ENCODE peak calls at places on chromosomes 11 and 22, in four cellular contexts. Y is tibial nerve, R is gastrocnemius medialis, W is stomach. B is an unnamed sample.

GRCh38 chr11:94034207-94034606 is 13.1 kb downstream of the HEPHL1 start:
- DNase-seq in Y (no peak), R (no peak), W (no peak), B (no peak)

GRCh38 chr11:110481523-110481922 is 51.8 kb downstream of the FDX1 start:
- DNase-seq in Y (no peak), R (no peak), W (no peak), B (no peak)

GRCh38 chr22:49632199-49633009 is 195.3 kb downstream of the BRD1 start:
- DNase-seq in Y (peak; percentile 26), R (peak; percentile 11), W (peak; percentile 55), B (peak; percentile 19)

GRCh38 chr11:20563871-20564270 is 35.5 kb upstream of the SLC6A5 start:
- DNase-seq in Y (no peak), R (no peak), W (no peak), B (no peak)

GRCh38 chr11:117836077-117836960 is 11.8 kb upstream of the FXYD2 start:
- DNase-seq in Y (no peak), R (no peak), W (peak; percentile 22), B (no peak)

GRCh38 chr11:45984192-45984591 is 61.7 kb downstream of the LARGE2 start:
- DNase-seq in Y (no peak), R (no peak), W (no peak), B (no peak)

GRCh38 chr11:108034034-108034433 is 25.3 kb downstream of the CUL5 start:
- DNase-seq in Y (no peak), R (no peak), W (no peak), B (no peak)

GRCh38 chr11:398826-399225 is 4.8 kb downstream of the PKP3 start:
- DNase-seq in Y (no peak), R (no peak), W (no peak), B (no peak)

GRCh38 chr11:68804786-68805185 is 36.9 kb downstream of the CPT1A start:
- DNase-seq in Y (no peak), R (no peak), W (no peak), B (no peak)

GRCh38 chr11:34671946-34672345 is 51.1 kb downstream of the EHF start:
- DNase-seq in Y (no peak), R (no peak), W (no peak), B (no peak)

GRCh38 chr11:133265536-133265935 is 266.8 kb downstream of the OPCML start:
- DNase-seq in Y (no peak), R (no peak), W (no peak), B (no peak)

GRCh38 chr11:130892847-130893246 is 23.4 kb downstream of the SNX19 start:
- DNase-seq in Y (no peak), R (no peak), W (no peak), B (no peak)

GRCh38 chr11:107752508-107752907 is 40.7 kb upstream of the SLN start:
- DNase-seq in Y (no peak), R (no peak), W (no peak), B (no peak)

GRCh38 chr11:130798280-130798679 is 118.0 kb downstream of the SNX19 start:
- DNase-seq in Y (no peak), R (no peak), W (no peak), B (no peak)

GRCh38 chr11:68480193-68480592 is 19.6 kb downstream of the PPP6R3 start:
- DNase-seq in Y (no peak), R (no peak), W (no peak), B (no peak)

GRCh38 chr11:116035972-116036371 is 531.8 kb upstream of the CADM1 start:
- DNase-seq in Y (no peak), R (no peak), W (no peak), B (no peak)

GRCh38 chr11:6817668-6818067 is 18.2 kb upstream of the OR6A2 start:
- DNase-seq in Y (no peak), R (no peak), W (no peak), B (no peak)

GRCh38 chr11:125550780-125551179 is 18.5 kb upstream of the EI24 start:
- DNase-seq in Y (no peak), R (no peak), W (no peak), B (no peak)

GRCh38 chr11:61472282-61472681 is 36.3 kb upstream of the LRRC10B start:
- DNase-seq in Y (peak; percentile 71), R (peak; percentile 79), W (no peak), B (no peak)

GRCh38 chr22:23862103-23862502 is 4.4 kb downstream of the SLC2A11 start:
- DNase-seq in Y (no peak), R (no peak), W (no peak), B (no peak)

GRCh38 chr11:112963368-112963955 is 2.2 kb downstream of the NCAM1 start:
- DNase-seq in Y (no peak), R (no peak), W (no peak), B (no peak)

GRCh38 chr11:66075273-66075672 is 5.2 kb downstream of the PACS1 start:
- DNase-seq in Y (no peak), R (no peak), W (no peak), B (no peak)

GRCh38 chr11:86335131-86335768 is 33.2 kb downstream of the HIKESHI start:
- DNase-seq in Y (no peak), R (no peak), W (no peak), B (no peak)

GRCh38 chr11:1943576-1943975 is 3.6 kb upstream of the MRPL23 start:
- DNase-seq in Y (no peak), R (no peak), W (no peak), B (no peak)

GRCh38 chr11:122229611-122230386 is 113.8 kb upstream of the BLID start:
- DNase-seq in Y (no peak), R (no peak), W (no peak), B (no peak)

GRCh38 chr11:106495046-106495445 is 417.6 kb downstream of the AASDHPPT start:
- DNase-seq in Y (no peak), R (no peak), W (no peak), B (no peak)

GRCh38 chr11:59012942-59013256 is 73.2 kb upstream of the GLYATL1B start:
- DNase-seq in Y (no peak), R (no peak), W (peak; percentile 73), B (peak; percentile 48)

DNA sequence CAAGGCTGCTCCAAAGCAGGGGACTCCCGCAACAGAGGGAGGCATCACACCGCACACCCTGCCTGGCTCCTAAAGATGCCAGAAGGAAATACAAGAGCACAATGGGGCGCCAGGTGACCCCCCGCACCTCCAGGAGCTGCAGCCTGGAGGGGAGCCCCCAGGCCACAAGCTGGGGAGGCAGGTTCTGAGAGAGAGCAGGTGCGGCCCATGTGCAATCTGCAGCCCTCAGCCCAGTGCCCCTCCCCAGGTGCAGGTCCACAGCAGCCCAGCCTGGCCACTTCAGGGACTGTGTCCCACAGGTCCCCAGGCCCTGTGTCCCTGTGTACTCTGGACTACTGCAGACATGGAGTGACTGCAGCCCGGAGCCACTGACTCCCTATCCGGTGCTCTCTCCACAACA is 13.1 kb downstream of the WNT7B start:
- DNase-seq in Y (no peak), R (no peak), W (no peak), B (no peak)
- H3K4me3 ChIP-seq in Y (no peak overlapping the region), R (no peak overlapping the region), W (no peak overlapping the region), B (no peak overlapping the region)

GRCh38 chr11:114059278-114059983 is at the start of gene ZBTB16:
- DNase-seq in Y (peak; percentile 80), R (peak; percentile 88), W (peak; percentile 86), B (peak; percentile 90)
- TF ChIP-seq POLR2A in Y (peak; percentile 93), R (peak; percentile 98), W (peak; percentile 68), B (peak; percentile 65)

DNA sequence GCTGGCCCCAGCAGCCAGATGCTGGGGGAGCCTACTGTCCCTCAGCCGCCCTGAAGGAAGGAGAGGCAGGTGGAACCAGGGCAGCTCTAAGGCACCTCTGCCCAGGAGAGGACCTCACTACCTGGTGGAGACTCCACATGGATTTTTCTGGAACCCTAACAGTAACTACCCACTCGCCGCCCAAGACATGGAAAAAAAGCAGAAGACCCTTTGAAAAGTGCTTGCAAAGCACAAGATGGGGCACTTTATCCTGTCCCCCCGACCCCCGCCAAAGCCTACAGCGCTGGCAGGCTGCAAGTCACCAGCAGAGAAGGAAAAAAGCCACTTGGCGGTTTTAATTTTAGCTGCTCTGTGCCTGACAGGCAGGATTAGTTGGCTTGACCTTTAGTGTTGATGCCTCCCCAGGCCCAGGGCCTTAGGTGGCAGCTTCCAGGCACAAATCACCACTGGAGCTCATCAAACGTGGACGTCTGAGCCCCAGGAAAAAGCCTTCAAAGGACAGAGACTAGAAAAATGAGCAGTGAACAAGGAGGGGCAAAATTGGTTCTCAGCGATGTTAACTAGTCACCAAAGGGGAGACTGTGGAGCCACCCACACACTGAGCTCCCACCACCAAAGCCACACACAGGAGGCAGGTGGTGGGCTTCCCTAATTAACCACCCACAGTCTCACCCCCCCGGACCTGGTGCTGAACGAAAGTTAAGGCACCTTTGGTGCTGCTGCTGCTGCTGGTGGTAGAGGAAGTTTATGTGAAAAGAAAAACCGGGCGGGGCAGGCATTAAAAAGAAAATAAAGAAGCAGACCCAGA is 4.2 kb upstream of the PYGM start:
- DNase-seq in Y (no peak), R (no peak), W (peak; percentile 25), B (peak; percentile 37)
- H3K4me1 ChIP-seq in Y (peaks cover 76% of the 10 kb centered on the region), R (peaks cover 79% of the 10 kb centered on the region), W (peaks cover 41% of the 10 kb centered on the region), B (peaks cover 14% of the 10 kb centered on the region)

DNA sequence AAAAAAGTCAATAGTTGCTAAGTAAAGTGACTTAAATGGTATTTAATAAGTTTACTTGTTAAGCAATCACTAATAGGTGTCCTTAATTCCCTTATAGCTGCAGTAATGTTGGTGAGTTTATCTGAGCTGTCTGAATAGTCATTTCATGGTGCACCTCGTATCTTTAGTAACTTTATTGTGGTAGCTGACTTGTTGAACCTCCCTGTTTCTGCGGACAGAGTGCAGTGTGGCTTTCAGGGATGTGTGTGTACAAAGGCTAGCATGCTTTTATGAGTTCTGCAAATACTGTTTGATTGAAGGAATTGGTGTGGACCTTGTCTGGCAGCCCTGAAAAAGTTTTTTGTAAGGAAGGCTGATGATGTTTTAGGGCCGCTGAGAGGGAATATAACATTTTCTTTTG is 2.6 kb downstream of the ZNRF3 start:
- DNase-seq in Y (no peak), R (no peak), W (peak; percentile 48), B (no peak)
- H3K4me3 ChIP-seq in Y (no peak overlapping the region), R (no peak overlapping the region), W (no peak overlapping the region), B (no peak overlapping the region)

GRCh38 chr11:76379811-76380160 is 1.1 kb downstream of the THAP12 start:
- DNase-seq in Y (no peak), R (no peak), W (no peak), B (no peak)

GRCh38 chr11:76382209-76382608 is 1.1 kb downstream of the GVQW3 start:
- DNase-seq in Y (no peak), R (no peak), W (no peak), B (no peak)

GRCh38 chr11:76380161-76380976 is 563 bp downstream of the THAP12 start:
- DNase-seq in Y (no peak), R (no peak), W (no peak), B (no peak)

GRCh38 chr11:76376746-76377558 is 4.0 kb downstream of the THAP12 start:
- DNase-seq in Y (no peak), R (no peak), W (no peak), B (no peak)

GRCh38 chr11:76380977-76381719 is at the start of the genes GVQW3 and THAP12:
- DNase-seq in Y (peak; percentile 95), R (peak; percentile 96), W (peak; percentile 98), B (peak; percentile 96)
- TF ChIP-seq POLR2A in Y (peak; percentile 82), R (peak; percentile 92), W (no peak), B (peak; percentile 3)

GRCh38 chr22:17912942-17913704 is 111.2 kb downstream of the MICAL3 start:
- DNase-seq in Y (no peak), R (peak; percentile 65), W (no peak), B (no peak)

GRCh38 chr22:17913705-17914282 is 110.6 kb downstream of the MICAL3 start:
- DNase-seq in Y (no peak), R (no peak), W (no peak), B (no peak)

GRCh38 chr22:17910561-17911311 is 113.6 kb downstream of the MICAL3 start:
- DNase-seq in Y (peak; percentile 28), R (peak; percentile 94), W (no peak), B (no peak)

GRCh38 chr22:17911312-17911705 is 113.1 kb downstream of the MICAL3 start:
- DNase-seq in Y (no peak), R (no peak), W (no peak), B (no peak)

GRCh38 chr22:17911887-17912286 is 112.5 kb downstream of the MICAL3 start:
- DNase-seq in Y (no peak), R (no peak), W (no peak), B (no peak)
- H3K4me1 ChIP-seq in Y (peaks cover 67% of the 10 kb centered on the region), R (peaks cover 72% of the 10 kb centered on the region), W (peaks cover 21% of the 10 kb centered on the region), B (peaks cover 15% of the 10 kb centered on the region)

B was measured in breast epithelium.